ENCODE peak calls at places on chromosomes 1 and 21, in five cellular contexts. One of them, this sample, is unnamed.
A peak's percentile ranks its signal among the peaks of the same experiment; 100 is the strongest.

GRCh38 chr1:35369922-35370671 is 101.6 kb downstream of the ZMYM4 start:
- DNase-seq in prostate gland: no peak
- DNase-seq in WERI-Rb-1: no peak
- DNase-seq in thyroid gland: peak; percentile 52
- DNase-seq in breast epithelium: no peak
- DNase-seq in this sample: peak; percentile 33

GRCh38 chr1:203764105-203765028 is 616 bp upstream of the LAX1 start:
- DNase-seq in WERI-Rb-1: no peak
- DNase-seq in thyroid gland: no peak
- DNase-seq in prostate gland: no peak
- DNase-seq in breast epithelium: no peak
- DNase-seq in this sample: no peak

GRCh38 chr1:43241352-43241953 is 28.3 kb upstream of the TMEM125 start:
- DNase-seq in WERI-Rb-1: no peak
- DNase-seq in prostate gland: peak; percentile 36
- DNase-seq in thyroid gland: peak; percentile 63
- DNase-seq in breast epithelium: peak; percentile 49
- DNase-seq in this sample: no peak

GRCh38 chr1:217924924-217925323 is 293.8 kb downstream of the SPATA17 start:
- DNase-seq in breast epithelium: no peak
- DNase-seq in WERI-Rb-1: no peak
- DNase-seq in thyroid gland: peak; percentile 7
- DNase-seq in prostate gland: no peak
- DNase-seq in this sample: no peak

GRCh38 chr1:56406821-56407220 is 172.5 kb downstream of the PLPP3 start:
- DNase-seq in thyroid gland: no peak
- DNase-seq in breast epithelium: no peak
- DNase-seq in WERI-Rb-1: no peak
- DNase-seq in prostate gland: no peak
- DNase-seq in this sample: no peak

GRCh38 chr1:3786468-3787346 is 9.6 kb downstream of the LRRC47 start:
- DNase-seq in prostate gland: no peak
- DNase-seq in breast epithelium: no peak
- DNase-seq in thyroid gland: no peak
- DNase-seq in WERI-Rb-1: no peak
- DNase-seq in this sample: no peak

GRCh38 chr1:110148961-110149360 is 1.3 kb upstream of the SLC6A17 start:
- DNase-seq in prostate gland: no peak
- DNase-seq in WERI-Rb-1: no peak
- DNase-seq in breast epithelium: no peak
- DNase-seq in thyroid gland: no peak
- DNase-seq in this sample: no peak

GRCh38 chr1:27235827-27236226 is 1.4 kb downstream of the WDTC1 start:
- DNase-seq in prostate gland: no peak
- DNase-seq in WERI-Rb-1: no peak
- DNase-seq in thyroid gland: no peak
- DNase-seq in breast epithelium: no peak
- DNase-seq in this sample: no peak

GRCh38 chr1:168368131-168368530 is 87.5 kb downstream of the TBX19 start:
- DNase-seq in breast epithelium: no peak
- DNase-seq in thyroid gland: no peak
- DNase-seq in WERI-Rb-1: no peak
- DNase-seq in prostate gland: no peak
- DNase-seq in this sample: no peak

GRCh38 chr1:161119017-161119378 is 1.1 kb downstream of the NIT1 start:
- DNase-seq in WERI-Rb-1: no peak
- DNase-seq in thyroid gland: peak; percentile 62
- DNase-seq in prostate gland: no peak
- DNase-seq in breast epithelium: no peak
- DNase-seq in this sample: no peak

GRCh38 chr1:116806245-116806644 is 52.0 kb downstream of the CD2 start:
- DNase-seq in prostate gland: no peak
- DNase-seq in thyroid gland: peak; percentile 15
- DNase-seq in breast epithelium: no peak
- DNase-seq in WERI-Rb-1: no peak
- DNase-seq in this sample: no peak

GRCh38 chr1:192104852-192105251 is 53.4 kb upstream of the RGS18 start:
- DNase-seq in thyroid gland: no peak
- DNase-seq in breast epithelium: no peak
- DNase-seq in prostate gland: no peak
- DNase-seq in WERI-Rb-1: no peak
- DNase-seq in this sample: no peak

GRCh38 chr1:15341634-15342375 is 67.9 kb upstream of the EFHD2 start:
- DNase-seq in prostate gland: peak; percentile 77
- DNase-seq in WERI-Rb-1: no peak
- DNase-seq in breast epithelium: no peak
- DNase-seq in thyroid gland: no peak
- DNase-seq in this sample: no peak

GRCh38 chr1:77539510-77540142 is 142.8 kb downstream of the ZZZ3 start:
- DNase-seq in WERI-Rb-1: peak; percentile 67
- DNase-seq in prostate gland: no peak
- DNase-seq in breast epithelium: no peak
- DNase-seq in thyroid gland: peak; percentile 50
- DNase-seq in this sample: no peak

GRCh38 chr1:115255154-115255553 is 82.9 kb downstream of the NGF start:
- DNase-seq in breast epithelium: no peak
- DNase-seq in thyroid gland: no peak
- DNase-seq in WERI-Rb-1: no peak
- DNase-seq in prostate gland: no peak
- DNase-seq in this sample: no peak

GRCh38 chr1:53249706-53250105 is 11.4 kb upstream of the MAGOH start:
- DNase-seq in breast epithelium: no peak
- DNase-seq in prostate gland: no peak
- DNase-seq in WERI-Rb-1: peak; percentile 35
- DNase-seq in thyroid gland: no peak
- DNase-seq in this sample: no peak

GRCh38 chr1:167711797-167712196 is 10.0 kb upstream of the MPZL1 start:
- DNase-seq in WERI-Rb-1: no peak
- DNase-seq in breast epithelium: no peak
- DNase-seq in thyroid gland: no peak
- DNase-seq in prostate gland: no peak
- DNase-seq in this sample: no peak

GRCh38 chr1:204065174-204065985 is 7.5 kb upstream of the SOX13 start:
- DNase-seq in thyroid gland: peak; percentile 38
- DNase-seq in WERI-Rb-1: no peak
- DNase-seq in prostate gland: no peak
- DNase-seq in breast epithelium: no peak
- DNase-seq in this sample: no peak

GRCh38 chr1:205444931-205445652 is 10.8 kb downstream of the BLACAT1 start:
- DNase-seq in thyroid gland: peak; percentile 88
- DNase-seq in WERI-Rb-1: peak; percentile 100
- DNase-seq in prostate gland: peak; percentile 51
- DNase-seq in breast epithelium: peak; percentile 71
- DNase-seq in this sample: no peak

GRCh38 chr1:156508955-156509234 is 8.3 kb upstream of the MEF2D start:
- DNase-seq in thyroid gland: peak; percentile 32
- DNase-seq in prostate gland: no peak
- DNase-seq in breast epithelium: no peak
- DNase-seq in WERI-Rb-1: no peak
- DNase-seq in this sample: no peak

GRCh38 chr1:59295603-59296002 is 1.3 kb upstream of the FGGY start:
- DNase-seq in WERI-Rb-1: no peak
- DNase-seq in thyroid gland: no peak
- DNase-seq in breast epithelium: no peak
- DNase-seq in prostate gland: no peak
- DNase-seq in this sample: no peak

GRCh38 chr1:18811733-18812132 is 47.7 kb downstream of the TAS1R2 start:
- DNase-seq in breast epithelium: no peak
- DNase-seq in prostate gland: no peak
- DNase-seq in WERI-Rb-1: no peak
- DNase-seq in thyroid gland: no peak
- DNase-seq in this sample: no peak

GRCh38 chr1:11030865-11031264 is 16.2 kb downstream of the MASP2 start:
- DNase-seq in prostate gland: no peak
- DNase-seq in breast epithelium: no peak
- DNase-seq in thyroid gland: no peak
- DNase-seq in WERI-Rb-1: no peak
- DNase-seq in this sample: no peak

GRCh38 chr1:106798991-106799390 is 257.5 kb upstream of the PRMT6 start:
- DNase-seq in prostate gland: no peak
- DNase-seq in breast epithelium: no peak
- DNase-seq in thyroid gland: no peak
- DNase-seq in WERI-Rb-1: peak; percentile 6
- DNase-seq in this sample: no peak

GRCh38 chr21:39373634-39374033 is 24.7 kb upstream of the HMGN1 start:
- DNase-seq in WERI-Rb-1: peak; percentile 52
- DNase-seq in thyroid gland: no peak
- DNase-seq in breast epithelium: no peak
- DNase-seq in prostate gland: no peak
- DNase-seq in this sample: no peak

GRCh38 chr1:28855469-28855944 is 43.5 kb downstream of the OPRD1 start:
- DNase-seq in prostate gland: no peak
- DNase-seq in WERI-Rb-1: no peak
- DNase-seq in thyroid gland: no peak
- DNase-seq in breast epithelium: no peak
- DNase-seq in this sample: no peak

GRCh38 chr1:198929961-198930599 is 291.2 kb downstream of the PTPRC start:
- DNase-seq in WERI-Rb-1: no peak
- DNase-seq in prostate gland: no peak
- DNase-seq in breast epithelium: no peak
- DNase-seq in thyroid gland: no peak
- DNase-seq in this sample: no peak

GRCh38 chr1:212062832-212063438 is 27.4 kb downstream of the DTL start:
- DNase-seq in thyroid gland: no peak
- DNase-seq in WERI-Rb-1: no peak
- DNase-seq in breast epithelium: no peak
- DNase-seq in prostate gland: no peak
- DNase-seq in this sample: no peak

GRCh38 chr1:243841507-243841906 is 8.5 kb downstream of the AKT3 start:
- DNase-seq in WERI-Rb-1: no peak
- DNase-seq in thyroid gland: no peak
- DNase-seq in prostate gland: no peak
- DNase-seq in breast epithelium: no peak
- DNase-seq in this sample: no peak

DNA sequence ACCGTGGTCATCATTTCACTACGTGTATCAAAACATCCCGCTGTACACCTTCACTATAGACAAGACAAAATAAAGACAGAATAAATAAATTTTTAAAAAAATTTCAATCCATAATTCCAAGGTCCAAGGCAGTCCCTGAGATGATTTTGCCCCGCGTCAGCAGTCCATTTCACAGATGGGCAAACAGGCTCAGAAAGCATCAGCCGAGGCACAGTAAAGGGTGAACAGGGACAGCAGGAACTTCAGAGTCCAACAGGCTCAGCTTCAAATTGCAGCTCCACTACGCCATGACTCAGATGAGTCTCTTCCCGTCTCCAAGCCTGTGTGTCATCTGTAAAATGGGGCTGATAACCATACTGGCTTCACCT is 15.0 kb downstream of the MATN1 start:
- DNase-seq in breast epithelium: no peak
- DNase-seq in prostate gland: no peak
- DNase-seq in thyroid gland: no peak
- DNase-seq in WERI-Rb-1: no peak
- DNase-seq in this sample: no peak
- TF ChIP-seq CTCF in breast epithelium: no peak
- TF ChIP-seq CTCF in prostate gland: no peak
- TF ChIP-seq CTCF in thyroid gland: no peak
- TF ChIP-seq CTCF in WERI-Rb-1: no peak
- TF ChIP-seq CTCF in this sample: no peak

GRCh38 chr21:46439906-46440305 is 18.8 kb upstream of the DIP2A start:
- DNase-seq in breast epithelium: no peak
- DNase-seq in WERI-Rb-1: no peak
- DNase-seq in prostate gland: no peak
- DNase-seq in thyroid gland: no peak
- DNase-seq in this sample: no peak
- H3K4me3 ChIP-seq in breast epithelium: no peak overlapping the region
- H3K4me3 ChIP-seq in WERI-Rb-1: no peak overlapping the region
- H3K4me3 ChIP-seq in prostate gland: no peak overlapping the region
- H3K4me3 ChIP-seq in thyroid gland: no peak overlapping the region
- H3K4me3 ChIP-seq in this sample: no peak overlapping the region

DNA sequence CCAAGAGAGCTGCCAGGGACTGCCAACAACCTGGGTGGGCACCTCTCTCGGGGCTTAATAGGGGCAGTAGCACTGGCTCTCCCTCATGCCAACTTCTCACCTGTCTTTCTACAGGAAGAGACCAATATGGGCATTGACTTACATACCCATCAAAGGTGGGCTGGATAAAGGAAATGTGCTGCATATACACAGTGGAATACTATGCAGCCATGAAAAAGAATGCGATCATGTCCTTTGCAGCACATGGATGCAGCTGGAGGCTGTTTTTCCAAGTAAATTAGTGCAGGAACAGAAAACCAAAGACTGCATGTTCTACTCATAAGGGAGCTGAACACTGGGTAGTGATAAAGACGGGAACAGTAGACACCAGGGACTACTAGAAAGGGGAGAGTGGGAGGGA is 172.5 kb downstream of the URB2 start:
- DNase-seq in WERI-Rb-1: no peak
- DNase-seq in thyroid gland: no peak
- DNase-seq in breast epithelium: no peak
- DNase-seq in prostate gland: no peak
- DNase-seq in this sample: no peak
- H3K27ac ChIP-seq in WERI-Rb-1: no peak overlapping the region
- H3K27ac ChIP-seq in thyroid gland: no peak overlapping the region
- H3K27ac ChIP-seq in breast epithelium: no peak overlapping the region
- H3K27ac ChIP-seq in prostate gland: no peak overlapping the region
- H3K27ac ChIP-seq in this sample: no peak overlapping the region

DNA sequence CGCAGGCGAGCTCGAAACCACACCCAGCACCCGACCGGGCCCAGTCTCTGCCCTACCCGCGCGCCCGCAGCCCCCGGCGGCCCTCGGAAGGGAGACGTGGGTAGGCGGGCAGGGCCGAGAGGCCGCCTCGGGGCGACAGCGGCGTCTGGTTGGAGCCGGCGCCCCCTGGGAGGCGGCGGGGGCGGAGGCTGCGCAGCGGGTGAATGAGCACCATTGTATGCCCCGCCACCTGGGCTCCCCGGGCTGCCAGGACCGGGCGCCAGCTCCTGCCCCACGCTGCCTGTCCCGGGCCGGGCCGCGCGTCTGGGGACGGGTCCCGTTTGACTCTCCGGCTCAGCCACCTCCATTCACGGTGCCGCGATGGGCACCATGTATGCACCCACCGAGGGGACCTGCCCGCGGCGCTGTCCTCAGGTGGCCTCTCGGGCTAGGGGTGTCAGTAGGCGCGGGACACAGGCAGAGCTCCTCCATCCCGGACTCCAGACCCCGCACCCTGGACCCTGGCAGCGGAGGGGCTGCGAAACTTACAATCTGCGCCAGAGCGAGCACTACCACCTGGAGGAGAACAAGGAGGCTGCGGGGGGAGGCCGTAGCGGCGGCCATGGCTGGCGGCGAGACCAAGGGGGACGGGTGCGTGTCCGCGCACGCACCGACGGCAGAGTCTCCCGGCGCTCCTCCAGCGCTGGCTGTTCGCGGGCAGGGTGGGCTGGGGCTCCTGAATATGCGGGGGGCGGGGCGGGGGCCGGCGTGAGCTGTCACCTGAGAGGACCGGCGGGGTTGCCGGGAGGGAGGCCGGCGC is at the start of gene COL9A2:
- DNase-seq in WERI-Rb-1: no peak
- DNase-seq in breast epithelium: peak; percentile 41
- DNase-seq in thyroid gland: peak; percentile 70
- DNase-seq in prostate gland: no peak
- DNase-seq in this sample: no peak
- TF ChIP-seq CTCF in WERI-Rb-1: peak; percentile 2
- TF ChIP-seq CTCF in breast epithelium: no peak
- TF ChIP-seq CTCF in thyroid gland: no peak
- TF ChIP-seq CTCF in prostate gland: no peak
- TF ChIP-seq CTCF in this sample: no peak

GRCh38 chr1:210293191-210293607 is 35.5 kb upstream of the HHAT start:
- DNase-seq in thyroid gland: peak; percentile 41
- DNase-seq in prostate gland: no peak
- DNase-seq in breast epithelium: peak; percentile 39
- DNase-seq in WERI-Rb-1: no peak
- DNase-seq in this sample: peak; percentile 36
- H3K4me3 ChIP-seq in thyroid gland: no peak overlapping the region
- H3K4me3 ChIP-seq in prostate gland: no peak overlapping the region
- H3K4me3 ChIP-seq in breast epithelium: peak overlapping the region; percentile 58
- H3K4me3 ChIP-seq in WERI-Rb-1: peak overlapping the region; percentile 50
- H3K4me3 ChIP-seq in this sample: no peak overlapping the region